ENCODE peak calls at places on chromosome 16, in eight cellular contexts. One of them, this sample, is unnamed.

GRCh38 chr16:84119368-84119767 is 2.6 kb upstream of the MBTPS1 start:
- DNase-seq in GM20000: no peak
- DNase-seq in activated CD8-positive, alpha-beta memory T cell treated with anti-CD3 and anti-CD28 coated beads for 1 hour: no peak
- DNase-seq in substantia nigra: no peak
- DNase-seq in NCI-H1092 treated with DMSO at 0.1 percent for 48 hours: no peak
- DNase-seq in activated T-helper 9 cell treated with anti-CD3 and anti-CD28 coated beads, Interleukin-2, amount 50 U/mL, for 16 hours: no peak
- DNase-seq in neural progenitor cell: no peak
- DNase-seq in central memory CD4-positive, alpha-beta T cell: no peak
- DNase-seq in this sample: no peak

GRCh38 chr16:26019885-26020284 is 328.1 kb downstream of the HS3ST4 start:
- DNase-seq in GM20000: no peak
- DNase-seq in substantia nigra: no peak
- DNase-seq in activated T-helper 9 cell treated with anti-CD3 and anti-CD28 coated beads, Interleukin-2, amount 50 U/mL, for 16 hours: no peak
- DNase-seq in neural progenitor cell: no peak
- DNase-seq in central memory CD4-positive, alpha-beta T cell: no peak
- DNase-seq in NCI-H1092 treated with DMSO at 0.1 percent for 48 hours: peak; percentile 59
- DNase-seq in activated CD8-positive, alpha-beta memory T cell treated with anti-CD3 and anti-CD28 coated beads for 1 hour: no peak
- DNase-seq in this sample: no peak

GRCh38 chr16:86761117-86761971 is 183.0 kb downstream of the FOXL1 start:
- DNase-seq in activated CD8-positive, alpha-beta memory T cell treated with anti-CD3 and anti-CD28 coated beads for 1 hour: peak; percentile 21
- DNase-seq in substantia nigra: no peak
- DNase-seq in central memory CD4-positive, alpha-beta T cell: no peak
- DNase-seq in activated T-helper 9 cell treated with anti-CD3 and anti-CD28 coated beads, Interleukin-2, amount 50 U/mL, for 16 hours: no peak
- DNase-seq in NCI-H1092 treated with DMSO at 0.1 percent for 48 hours: no peak
- DNase-seq in GM20000: peak; percentile 63
- DNase-seq in neural progenitor cell: peak; percentile 81
- DNase-seq in this sample: peak; percentile 4

GRCh38 chr16:82183004-82183397 is 13.0 kb upstream of the MPHOSPH6 start:
- DNase-seq in activated CD8-positive, alpha-beta memory T cell treated with anti-CD3 and anti-CD28 coated beads for 1 hour: no peak
- DNase-seq in NCI-H1092 treated with DMSO at 0.1 percent for 48 hours: no peak
- DNase-seq in central memory CD4-positive, alpha-beta T cell: no peak
- DNase-seq in GM20000: no peak
- DNase-seq in activated T-helper 9 cell treated with anti-CD3 and anti-CD28 coated beads, Interleukin-2, amount 50 U/mL, for 16 hours: no peak
- DNase-seq in neural progenitor cell: no peak
- DNase-seq in substantia nigra: no peak
- DNase-seq in this sample: no peak

GRCh38 chr16:21598676-21599157 is 660 bp upstream of the METTL9 start:
- DNase-seq in NCI-H1092 treated with DMSO at 0.1 percent for 48 hours: peak; percentile 42
- DNase-seq in activated CD8-positive, alpha-beta memory T cell treated with anti-CD3 and anti-CD28 coated beads for 1 hour: peak; percentile 2
- DNase-seq in neural progenitor cell: no peak
- DNase-seq in GM20000: peak; percentile 18
- DNase-seq in substantia nigra: no peak
- DNase-seq in activated T-helper 9 cell treated with anti-CD3 and anti-CD28 coated beads, Interleukin-2, amount 50 U/mL, for 16 hours: no peak
- DNase-seq in central memory CD4-positive, alpha-beta T cell: no peak
- DNase-seq in this sample: no peak

GRCh38 chr16:22318690-22319358 is 21.6 kb downstream of the POLR3E start:
- DNase-seq in substantia nigra: no peak
- DNase-seq in activated T-helper 9 cell treated with anti-CD3 and anti-CD28 coated beads, Interleukin-2, amount 50 U/mL, for 16 hours: peak; percentile 24
- DNase-seq in neural progenitor cell: peak; percentile 39
- DNase-seq in activated CD8-positive, alpha-beta memory T cell treated with anti-CD3 and anti-CD28 coated beads for 1 hour: peak; percentile 31
- DNase-seq in NCI-H1092 treated with DMSO at 0.1 percent for 48 hours: no peak
- DNase-seq in central memory CD4-positive, alpha-beta T cell: peak; percentile 40
- DNase-seq in GM20000: peak; percentile 57
- DNase-seq in this sample: peak; percentile 20

GRCh38 chr16:57828272-57829161 is 26.2 kb upstream of the KIFC3 start:
- DNase-seq in neural progenitor cell: no peak
- DNase-seq in substantia nigra: no peak
- DNase-seq in GM20000: no peak
- DNase-seq in activated CD8-positive, alpha-beta memory T cell treated with anti-CD3 and anti-CD28 coated beads for 1 hour: no peak
- DNase-seq in activated T-helper 9 cell treated with anti-CD3 and anti-CD28 coated beads, Interleukin-2, amount 50 U/mL, for 16 hours: no peak
- DNase-seq in NCI-H1092 treated with DMSO at 0.1 percent for 48 hours: no peak
- DNase-seq in central memory CD4-positive, alpha-beta T cell: no peak
- DNase-seq in this sample: no peak

GRCh38 chr16:89795676-89796075 is 20.8 kb downstream of the FANCA start:
- DNase-seq in GM20000: no peak
- DNase-seq in central memory CD4-positive, alpha-beta T cell: no peak
- DNase-seq in substantia nigra: no peak
- DNase-seq in activated T-helper 9 cell treated with anti-CD3 and anti-CD28 coated beads, Interleukin-2, amount 50 U/mL, for 16 hours: no peak
- DNase-seq in neural progenitor cell: no peak
- DNase-seq in activated CD8-positive, alpha-beta memory T cell treated with anti-CD3 and anti-CD28 coated beads for 1 hour: no peak
- DNase-seq in NCI-H1092 treated with DMSO at 0.1 percent for 48 hours: no peak
- DNase-seq in this sample: no peak

GRCh38 chr16:89388536-89388935 is 101.8 kb downstream of the ANKRD11 start:
- DNase-seq in activated T-helper 9 cell treated with anti-CD3 and anti-CD28 coated beads, Interleukin-2, amount 50 U/mL, for 16 hours: no peak
- DNase-seq in neural progenitor cell: no peak
- DNase-seq in activated CD8-positive, alpha-beta memory T cell treated with anti-CD3 and anti-CD28 coated beads for 1 hour: no peak
- DNase-seq in GM20000: no peak
- DNase-seq in NCI-H1092 treated with DMSO at 0.1 percent for 48 hours: no peak
- DNase-seq in substantia nigra: no peak
- DNase-seq in central memory CD4-positive, alpha-beta T cell: no peak
- DNase-seq in this sample: no peak

GRCh38 chr16:83978401-83978904 is 10.4 kb downstream of the NECAB2 start:
- DNase-seq in GM20000: no peak
- DNase-seq in NCI-H1092 treated with DMSO at 0.1 percent for 48 hours: no peak
- DNase-seq in activated T-helper 9 cell treated with anti-CD3 and anti-CD28 coated beads, Interleukin-2, amount 50 U/mL, for 16 hours: no peak
- DNase-seq in activated CD8-positive, alpha-beta memory T cell treated with anti-CD3 and anti-CD28 coated beads for 1 hour: no peak
- DNase-seq in central memory CD4-positive, alpha-beta T cell: no peak
- DNase-seq in neural progenitor cell: no peak
- DNase-seq in substantia nigra: no peak
- DNase-seq in this sample: no peak

GRCh38 chr16:21281698-21282389 is 3.8 kb upstream of the CRYM start:
- DNase-seq in substantia nigra: no peak
- DNase-seq in central memory CD4-positive, alpha-beta T cell: no peak
- DNase-seq in NCI-H1092 treated with DMSO at 0.1 percent for 48 hours: no peak
- DNase-seq in activated T-helper 9 cell treated with anti-CD3 and anti-CD28 coated beads, Interleukin-2, amount 50 U/mL, for 16 hours: no peak
- DNase-seq in neural progenitor cell: no peak
- DNase-seq in GM20000: no peak
- DNase-seq in activated CD8-positive, alpha-beta memory T cell treated with anti-CD3 and anti-CD28 coated beads for 1 hour: no peak
- DNase-seq in this sample: no peak

GRCh38 chr16:48350716-48351115 is 34.5 kb downstream of the SIAH1 start:
- DNase-seq in activated CD8-positive, alpha-beta memory T cell treated with anti-CD3 and anti-CD28 coated beads for 1 hour: no peak
- DNase-seq in NCI-H1092 treated with DMSO at 0.1 percent for 48 hours: no peak
- DNase-seq in central memory CD4-positive, alpha-beta T cell: no peak
- DNase-seq in substantia nigra: no peak
- DNase-seq in neural progenitor cell: no peak
- DNase-seq in GM20000: no peak
- DNase-seq in activated T-helper 9 cell treated with anti-CD3 and anti-CD28 coated beads, Interleukin-2, amount 50 U/mL, for 16 hours: no peak
- DNase-seq in this sample: no peak

GRCh38 chr16:74682556-74682955 is 15.9 kb upstream of the RFWD3 start:
- DNase-seq in NCI-H1092 treated with DMSO at 0.1 percent for 48 hours: no peak
- DNase-seq in substantia nigra: no peak
- DNase-seq in GM20000: no peak
- DNase-seq in neural progenitor cell: no peak
- DNase-seq in central memory CD4-positive, alpha-beta T cell: no peak
- DNase-seq in activated T-helper 9 cell treated with anti-CD3 and anti-CD28 coated beads, Interleukin-2, amount 50 U/mL, for 16 hours: no peak
- DNase-seq in activated CD8-positive, alpha-beta memory T cell treated with anti-CD3 and anti-CD28 coated beads for 1 hour: no peak
- DNase-seq in this sample: no peak

GRCh38 chr16:79007614-79008013 is 592.9 kb downstream of the MAF start:
- DNase-seq in GM20000: no peak
- DNase-seq in NCI-H1092 treated with DMSO at 0.1 percent for 48 hours: no peak
- DNase-seq in substantia nigra: no peak
- DNase-seq in activated T-helper 9 cell treated with anti-CD3 and anti-CD28 coated beads, Interleukin-2, amount 50 U/mL, for 16 hours: no peak
- DNase-seq in central memory CD4-positive, alpha-beta T cell: no peak
- DNase-seq in activated CD8-positive, alpha-beta memory T cell treated with anti-CD3 and anti-CD28 coated beads for 1 hour: no peak
- DNase-seq in neural progenitor cell: no peak
- DNase-seq in this sample: no peak

GRCh38 chr16:69606985-69607384 is 41.2 kb downstream of the NFAT5 start:
- DNase-seq in activated T-helper 9 cell treated with anti-CD3 and anti-CD28 coated beads, Interleukin-2, amount 50 U/mL, for 16 hours: no peak
- DNase-seq in neural progenitor cell: no peak
- DNase-seq in activated CD8-positive, alpha-beta memory T cell treated with anti-CD3 and anti-CD28 coated beads for 1 hour: no peak
- DNase-seq in central memory CD4-positive, alpha-beta T cell: no peak
- DNase-seq in NCI-H1092 treated with DMSO at 0.1 percent for 48 hours: no peak
- DNase-seq in substantia nigra: no peak
- DNase-seq in GM20000: no peak
- DNase-seq in this sample: no peak

GRCh38 chr16:53761967-53762726 is 58.2 kb downstream of the FTO start:
- DNase-seq in NCI-H1092 treated with DMSO at 0.1 percent for 48 hours: no peak
- DNase-seq in activated T-helper 9 cell treated with anti-CD3 and anti-CD28 coated beads, Interleukin-2, amount 50 U/mL, for 16 hours: no peak
- DNase-seq in neural progenitor cell: no peak
- DNase-seq in GM20000: no peak
- DNase-seq in central memory CD4-positive, alpha-beta T cell: no peak
- DNase-seq in substantia nigra: no peak
- DNase-seq in activated CD8-positive, alpha-beta memory T cell treated with anti-CD3 and anti-CD28 coated beads for 1 hour: no peak
- DNase-seq in this sample: no peak

GRCh38 chr16:72986011-72986410 is 61.9 kb downstream of the ZFHX3 start:
- DNase-seq in NCI-H1092 treated with DMSO at 0.1 percent for 48 hours: no peak
- DNase-seq in neural progenitor cell: no peak
- DNase-seq in GM20000: no peak
- DNase-seq in activated CD8-positive, alpha-beta memory T cell treated with anti-CD3 and anti-CD28 coated beads for 1 hour: no peak
- DNase-seq in activated T-helper 9 cell treated with anti-CD3 and anti-CD28 coated beads, Interleukin-2, amount 50 U/mL, for 16 hours: no peak
- DNase-seq in substantia nigra: no peak
- DNase-seq in central memory CD4-positive, alpha-beta T cell: no peak
- DNase-seq in this sample: no peak

GRCh38 chr16:8380311-8380710 is 210.0 kb downstream of the TMEM114 start:
- DNase-seq in activated CD8-positive, alpha-beta memory T cell treated with anti-CD3 and anti-CD28 coated beads for 1 hour: no peak
- DNase-seq in central memory CD4-positive, alpha-beta T cell: no peak
- DNase-seq in activated T-helper 9 cell treated with anti-CD3 and anti-CD28 coated beads, Interleukin-2, amount 50 U/mL, for 16 hours: no peak
- DNase-seq in substantia nigra: no peak
- DNase-seq in GM20000: no peak
- DNase-seq in neural progenitor cell: peak; percentile 87
- DNase-seq in NCI-H1092 treated with DMSO at 0.1 percent for 48 hours: no peak
- DNase-seq in this sample: no peak

GRCh38 chr16:10881479-10882030 is 4.6 kb downstream of the CIITA start:
- DNase-seq in central memory CD4-positive, alpha-beta T cell: no peak
- DNase-seq in activated T-helper 9 cell treated with anti-CD3 and anti-CD28 coated beads, Interleukin-2, amount 50 U/mL, for 16 hours: no peak
- DNase-seq in NCI-H1092 treated with DMSO at 0.1 percent for 48 hours: no peak
- DNase-seq in neural progenitor cell: no peak
- DNase-seq in GM20000: no peak
- DNase-seq in substantia nigra: no peak
- DNase-seq in activated CD8-positive, alpha-beta memory T cell treated with anti-CD3 and anti-CD28 coated beads for 1 hour: no peak
- DNase-seq in this sample: no peak

GRCh38 chr16:2285731-2286191 is 17.8 kb upstream of the RNPS1 start:
- DNase-seq in NCI-H1092 treated with DMSO at 0.1 percent for 48 hours: no peak
- DNase-seq in activated T-helper 9 cell treated with anti-CD3 and anti-CD28 coated beads, Interleukin-2, amount 50 U/mL, for 16 hours: no peak
- DNase-seq in substantia nigra: no peak
- DNase-seq in central memory CD4-positive, alpha-beta T cell: no peak
- DNase-seq in neural progenitor cell: no peak
- DNase-seq in GM20000: no peak
- DNase-seq in activated CD8-positive, alpha-beta memory T cell treated with anti-CD3 and anti-CD28 coated beads for 1 hour: no peak
- DNase-seq in this sample: no peak

GRCh38 chr16:17070882-17071592 is 399.7 kb downstream of the XYLT1 start:
- DNase-seq in central memory CD4-positive, alpha-beta T cell: peak; percentile 86
- DNase-seq in GM20000: peak; percentile 86
- DNase-seq in activated T-helper 9 cell treated with anti-CD3 and anti-CD28 coated beads, Interleukin-2, amount 50 U/mL, for 16 hours: peak; percentile 78
- DNase-seq in substantia nigra: no peak
- DNase-seq in activated CD8-positive, alpha-beta memory T cell treated with anti-CD3 and anti-CD28 coated beads for 1 hour: peak; percentile 53
- DNase-seq in NCI-H1092 treated with DMSO at 0.1 percent for 48 hours: peak; percentile 84
- DNase-seq in neural progenitor cell: peak; percentile 57
- DNase-seq in this sample: peak; percentile 85

GRCh38 chr16:84726670-84727467 is 27.1 kb downstream of the USP10 start:
- DNase-seq in central memory CD4-positive, alpha-beta T cell: no peak
- DNase-seq in activated CD8-positive, alpha-beta memory T cell treated with anti-CD3 and anti-CD28 coated beads for 1 hour: no peak
- DNase-seq in activated T-helper 9 cell treated with anti-CD3 and anti-CD28 coated beads, Interleukin-2, amount 50 U/mL, for 16 hours: no peak
- DNase-seq in neural progenitor cell: no peak
- DNase-seq in substantia nigra: no peak
- DNase-seq in NCI-H1092 treated with DMSO at 0.1 percent for 48 hours: no peak
- DNase-seq in GM20000: no peak
- DNase-seq in this sample: no peak

GRCh38 chr16:81647527-81647926 is 131.6 kb upstream of the PLCG2 start:
- DNase-seq in central memory CD4-positive, alpha-beta T cell: no peak
- DNase-seq in activated CD8-positive, alpha-beta memory T cell treated with anti-CD3 and anti-CD28 coated beads for 1 hour: no peak
- DNase-seq in substantia nigra: no peak
- DNase-seq in activated T-helper 9 cell treated with anti-CD3 and anti-CD28 coated beads, Interleukin-2, amount 50 U/mL, for 16 hours: no peak
- DNase-seq in NCI-H1092 treated with DMSO at 0.1 percent for 48 hours: no peak
- DNase-seq in neural progenitor cell: no peak
- DNase-seq in GM20000: no peak
- DNase-seq in this sample: no peak